ENCODE peak calls at places on chromosomes 13 and 19, in six cellular contexts. X is GM12891, Z is K562, M is GM12878, Q is HepG2, C is H1. G is an unnamed sample.

GRCh38 chr19:17451820-17452219 is 3.4 kb upstream of the TMEM221 start:
- DNase-seq in X (no peak), Z (no peak), M (no peak), Q (no peak), C (no peak), G (no peak)

GRCh38 chr19:52945652-52946321 is 16.9 kb downstream of the ZNF816 start:
- DNase-seq in X (no peak), Z (no peak), M (no peak), Q (no peak), C (no peak), G (no peak)

GRCh38 chr13:31982540-31982939 is 49.0 kb upstream of the FRY start:
- DNase-seq in X (no peak), Z (no peak), M (no peak), Q (peak; percentile 67), C (no peak), G (no peak)

GRCh38 chr13:99125335-99125915 is 75.2 kb upstream of the UBAC2 start:
- DNase-seq in X (no peak), Z (no peak), M (no peak), Q (no peak), C (no peak), G (no peak)

GRCh38 chr19:7522923-7523667 is 671 bp downstream of the MCOLN1 start:
- DNase-seq in X (no peak), Z (no peak), M (no peak), Q (peak; percentile 17), C (no peak), G (no peak)

GRCh38 chr13:71672527-71672926 is 194.5 kb downstream of the DACH1 start:
- DNase-seq in X (no peak), Z (no peak), M (no peak), Q (no peak), C (no peak), G (no peak)

GRCh38 chr13:33172911-33173310 is 112.6 kb downstream of the STARD13 start:
- DNase-seq in X (no peak), Z (no peak), M (no peak), Q (no peak), C (no peak), G (no peak)

GRCh38 chr19:39208175-39208795 is 4.2 kb upstream of the SYCN start:
- DNase-seq in X (no peak), Z (no peak), M (no peak), Q (no peak), C (no peak), G (no peak)

GRCh38 chr13:75486146-75486545 is 4.2 kb upstream of the TBC1D4 start:
- DNase-seq in X (no peak), Z (peak; percentile 17), M (no peak), Q (peak; percentile 35), C (no peak), G (no peak)

GRCh38 chr19:31154021-31154420 is 195.2 kb downstream of the TSHZ3 start:
- DNase-seq in X (no peak), Z (no peak), M (no peak), Q (no peak), C (no peak), G (no peak)

GRCh38 chr19:56751078-56751489 is 79.5 kb upstream of the ZNF835 start:
- DNase-seq in X (no peak), Z (no peak), M (no peak), Q (peak; percentile 56), C (no peak), G (no peak)

GRCh38 chr13:107553838-107554237 is 661.5 kb downstream of the LIG4 start:
- DNase-seq in X (no peak), Z (no peak), M (no peak), Q (no peak), C (no peak), G (no peak)

GRCh38 chr13:79966039-79966438 is 374.9 kb downstream of the SPRY2 start:
- DNase-seq in X (no peak), Z (no peak), M (no peak), Q (no peak), C (no peak), G (no peak)

GRCh38 chr19:31969110-31969509 is 376.3 kb upstream of the ZNF507 start:
- DNase-seq in X (no peak), Z (no peak), M (no peak), Q (no peak), C (no peak), G (no peak)

GRCh38 chr19:47405854-47406417 is 13.4 kb downstream of the MEIS3 start:
- DNase-seq in X (no peak), Z (no peak), M (no peak), Q (no peak), C (no peak), G (no peak)

GRCh38 chr13:33347866-33348265 is 62.3 kb upstream of the STARD13 start:
- DNase-seq in X (no peak), Z (no peak), M (no peak), Q (no peak), C (no peak), G (no peak)

GRCh38 chr13:73602295-73602694 is 531.9 kb downstream of the KLF12 start:
- DNase-seq in X (no peak), Z (peak; percentile 10), M (no peak), Q (peak; percentile 4), C (no peak), G (no peak)

GRCh38 chr19:38707512-38708114 is 36.7 kb downstream of the CAPN12 start:
- DNase-seq in X (no peak), Z (peak; percentile 19), M (no peak), Q (peak; percentile 48), C (no peak), G (no peak)

GRCh38 chr13:33487575-33488243 is 202.2 kb upstream of the STARD13 start:
- DNase-seq in X (peak; percentile 8), Z (peak; percentile 2), M (peak; percentile 27), Q (peak; percentile 10), C (no peak), G (no peak)

GRCh38 chr19:14550201-14550754 is 20.9 kb downstream of the TECR start:
- DNase-seq in X (no peak), Z (peak; percentile 86), M (no peak), Q (no peak), C (no peak), G (no peak)

GRCh38 chr13:52001120-52001731 is 10.0 kb downstream of the ATP7B start:
- DNase-seq in X (peak; percentile 35), Z (peak; percentile 49), M (no peak), Q (peak; percentile 59), C (no peak), G (peak; percentile 39)

GRCh38 chr19:3895788-3896187 is 15.3 kb downstream of the ATCAY start:
- DNase-seq in X (no peak), Z (no peak), M (no peak), Q (no peak), C (no peak), G (no peak)

GRCh38 chr13:30870049-30870884 is 35.8 kb upstream of the MEDAG start:
- DNase-seq in X (peak; percentile 33), Z (peak; percentile 81), M (no peak), Q (no peak), C (no peak), G (peak; percentile 40)
- TF ChIP-seq POLR2A in X (no peak), Z (no peak), M (no peak), Q (no peak), C (no peak), G (no peak)

GRCh38 chr13:97574926-97575325 is 141.0 kb downstream of the RAP2A start:
- DNase-seq in X (no peak), Z (peak; percentile 29), M (no peak), Q (peak; percentile 38), C (peak; percentile 34), G (no peak)
- TF ChIP-seq TAF1 in X (no peak), Z (no peak), M (no peak), Q (no peak), C (no peak), G (no peak)

GRCh38 chr19:51338563-51339312 is 3.2 kb downstream of the VSIG10L start:
- DNase-seq in X (peak; percentile 97), Z (peak; percentile 94), M (peak; percentile 24), Q (peak; percentile 68), C (peak; percentile 39), G (peak; percentile 92)
- TF ChIP-seq POLR2A in X (no peak), Z (no peak), M (peak; percentile 26), Q (no peak), C (no peak), G (no peak)

DNA sequence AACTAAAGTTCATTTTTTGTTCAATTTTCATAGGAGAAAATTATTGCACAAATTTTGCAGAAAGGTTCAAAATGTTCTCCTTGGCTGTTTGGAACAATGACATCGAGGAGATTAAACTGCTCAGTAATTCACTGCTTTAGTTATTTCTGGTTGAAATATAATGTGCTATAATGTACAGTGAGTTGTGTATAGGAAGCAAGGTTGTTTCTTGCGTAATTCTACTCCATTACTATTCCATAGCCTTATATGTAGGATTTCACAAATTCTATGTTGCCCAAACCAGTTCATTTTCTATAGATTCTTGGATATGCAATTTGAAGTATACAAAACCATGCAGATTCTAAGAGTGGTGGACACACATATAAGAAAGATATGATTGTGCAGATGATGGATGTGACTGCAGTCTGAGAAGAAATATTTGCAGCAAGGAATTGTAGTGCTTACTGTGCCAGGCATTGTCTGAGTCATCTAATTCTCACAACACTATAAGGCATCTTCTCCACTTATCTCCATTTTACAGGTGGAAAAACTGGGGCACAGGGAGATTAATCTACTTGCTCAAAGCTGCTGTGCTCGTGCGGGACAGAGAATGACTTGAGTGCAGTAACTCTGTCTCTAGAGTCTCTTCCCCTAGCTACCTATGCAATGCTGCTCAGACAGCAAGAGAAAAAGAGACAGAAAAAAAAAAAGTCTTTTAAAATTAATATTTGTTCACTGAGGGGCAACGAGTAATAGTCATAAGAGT is 515.5 kb downstream of the MYO16 start:
- DNase-seq in X (no peak), Z (no peak), M (no peak), Q (no peak), C (no peak), G (no peak)
- TF ChIP-seq TAF1 in X (no peak), Z (no peak), M (no peak), Q (no peak), C (no peak), G (no peak)

DNA sequence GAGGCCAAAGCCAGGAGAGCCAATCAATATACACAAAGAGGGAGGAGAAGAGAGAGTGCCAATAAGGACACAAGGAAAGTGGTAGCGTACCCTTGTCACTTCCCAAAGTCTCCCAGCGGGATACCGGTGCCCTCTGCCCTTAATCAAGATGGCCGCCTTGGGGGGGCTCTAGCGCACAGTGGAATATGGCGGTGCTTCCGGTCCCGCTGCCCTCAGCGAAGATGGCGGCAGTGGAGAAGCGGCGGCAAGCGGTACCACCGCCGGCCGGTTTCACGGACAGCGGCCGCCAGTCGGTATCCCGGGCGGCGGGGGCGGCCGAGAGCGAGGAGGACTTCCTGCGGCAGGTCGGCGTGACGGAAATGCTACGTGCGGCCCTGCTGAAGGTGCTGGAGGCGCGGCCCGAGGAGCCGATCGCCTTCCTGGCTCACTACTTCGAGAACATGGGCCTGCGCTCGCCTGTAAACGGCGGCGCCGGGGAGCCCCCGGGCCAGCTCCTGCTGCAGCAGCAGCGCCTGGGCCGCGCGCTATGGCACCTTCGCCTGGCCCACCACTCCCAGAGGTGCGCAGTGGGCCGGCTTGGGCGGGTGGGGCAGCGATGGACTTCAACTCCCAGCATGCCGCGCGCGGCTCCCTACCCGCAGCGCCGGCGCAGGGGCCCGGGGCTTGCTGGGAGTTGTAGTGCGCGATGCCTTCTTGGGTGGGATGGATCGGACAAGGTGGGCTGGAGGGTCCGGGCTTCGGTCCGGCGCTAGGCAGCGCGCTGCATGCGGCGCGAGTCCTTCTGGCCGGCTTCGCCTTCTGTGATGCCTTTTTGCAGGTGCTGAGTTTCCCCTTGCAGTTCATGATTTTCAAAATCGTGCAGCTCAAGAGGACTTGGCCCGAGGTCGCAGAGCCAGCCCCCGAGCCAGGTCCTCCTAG is at the start of gene TPGS1:
- DNase-seq in X (peak; percentile 78), Z (peak; percentile 88), M (no peak), Q (peak; percentile 63), C (no peak), G (peak; percentile 85)
- TF ChIP-seq POLR2A in X (peak; percentile 71), Z (peak; percentile 89), M (peak; percentile 87), Q (peak; percentile 69), C (no peak), G (peak; percentile 75)

G was measured in GM12892.